ENCODE peak calls at places on chromosomes 16 and 17, in five cellular contexts. N, A, X, U and E are unnamed samples. For H3K9me3, the result is how much of the 10 kb centered on the place peaks cover.

GRCh38 chr17:75181608-75182318 is 996 bp downstream of the SUMO2 start:
- DNase-seq in A (no peak), X (peak), N (peak), U (peak), E (no peak)

GRCh38 chr16:25012525-25012991 is 2.6 kb downstream of the ARHGAP17 start:
- DNase-seq in U (no peak), X (no peak), N (no peak), A (no peak), E (no peak)

GRCh38 chr17:3944485-3945388 is 19.5 kb downstream of the ATP2A3 start:
- DNase-seq in A (peak), U (peak), X (peak), N (peak), E (peak)

GRCh38 chr16:54817432-54817831 is 113.2 kb upstream of the IRX5 start:
- DNase-seq in X (no peak), A (no peak), N (no peak), U (peak), E (no peak)

GRCh38 chr17:34859652-34860051 is 101.6 kb downstream of the CCT6B start:
- DNase-seq in X (no peak), U (no peak), N (no peak), A (no peak), E (no peak)

GRCh38 chr17:77796201-77796860 is 162.2 kb upstream of the TNRC6C start:
- DNase-seq in A (no peak), U (no peak), X (no peak), N (peak), E (no peak)

GRCh38 chr17:59627269-59627668 is 7.6 kb downstream of the CLTC start:
- DNase-seq in A (no peak), U (no peak), N (no peak), X (no peak), E (no peak)

GRCh38 chr17:66649818-66650489 is 185.0 kb upstream of the CACNG5 start:
- DNase-seq in A (no peak), X (no peak), U (no peak), N (no peak), E (no peak)

GRCh38 chr16:54118846-54119245 is 167.7 kb downstream of the IRX3 start:
- DNase-seq in U (no peak), X (no peak), A (no peak), N (no peak), E (no peak)

GRCh38 chr17:8997994-8998628 is 23.2 kb upstream of the NTN1 start:
- DNase-seq in N (peak), X (no peak), A (peak), U (peak), E (peak)

GRCh38 chr16:82761858-82762257 is 135.1 kb downstream of the CDH13 start:
- DNase-seq in U (no peak), X (no peak), A (no peak), N (no peak), E (no peak)

GRCh38 chr16:21088646-21089538 is 61.8 kb downstream of the DNAH3 start:
- DNase-seq in U (no peak), A (no peak), X (no peak), N (no peak), E (no peak)
- H3K9me3 ChIP-seq in U (under half), A (under half), X (under half), N (under half), E (under half)

GRCh38 chr16:3408561-3409197 is 7.7 kb downstream of the ZNF174 start:
- DNase-seq in A (no peak), U (no peak), X (no peak), N (no peak), E (no peak)

GRCh38 chr16:3413730-3414379 is 12.8 kb downstream of the ZNF174 start:
- DNase-seq in N (no peak), X (no peak), A (no peak), U (no peak), E (no peak)
- H3K9me3 ChIP-seq in N (half or more), X (under half), A (under half), U (half or more), E (under half)

GRCh38 chr17:52762147-52762793 is 603.8 kb upstream of the CA10 start:
- DNase-seq in X (no peak), U (no peak), A (no peak), N (no peak), E (peak)
- H3K9me3 ChIP-seq in X (under half), U (under half), A (under half), N (under half), E (under half)

GRCh38 chr17:21674242-21674731 is 18.0 kb upstream of the KCNJ18 start:
- DNase-seq in U (no peak), X (no peak), A (no peak), N (no peak), E (no peak)

GRCh38 chr17:21678451-21679081 is 13.8 kb upstream of the KCNJ18 start:
- DNase-seq in N (no peak), U (no peak), A (no peak), X (no peak), E (peak)

GRCh38 chr17:21677911-21678310 is 14.4 kb upstream of the KCNJ18 start:
- DNase-seq in U (no peak), A (no peak), N (no peak), X (no peak), E (no peak)

GRCh38 chr17:21677126-21677910 is 15.0 kb upstream of the KCNJ18 start:
- DNase-seq in A (no peak), X (no peak), U (no peak), N (no peak), E (no peak)

DNA sequence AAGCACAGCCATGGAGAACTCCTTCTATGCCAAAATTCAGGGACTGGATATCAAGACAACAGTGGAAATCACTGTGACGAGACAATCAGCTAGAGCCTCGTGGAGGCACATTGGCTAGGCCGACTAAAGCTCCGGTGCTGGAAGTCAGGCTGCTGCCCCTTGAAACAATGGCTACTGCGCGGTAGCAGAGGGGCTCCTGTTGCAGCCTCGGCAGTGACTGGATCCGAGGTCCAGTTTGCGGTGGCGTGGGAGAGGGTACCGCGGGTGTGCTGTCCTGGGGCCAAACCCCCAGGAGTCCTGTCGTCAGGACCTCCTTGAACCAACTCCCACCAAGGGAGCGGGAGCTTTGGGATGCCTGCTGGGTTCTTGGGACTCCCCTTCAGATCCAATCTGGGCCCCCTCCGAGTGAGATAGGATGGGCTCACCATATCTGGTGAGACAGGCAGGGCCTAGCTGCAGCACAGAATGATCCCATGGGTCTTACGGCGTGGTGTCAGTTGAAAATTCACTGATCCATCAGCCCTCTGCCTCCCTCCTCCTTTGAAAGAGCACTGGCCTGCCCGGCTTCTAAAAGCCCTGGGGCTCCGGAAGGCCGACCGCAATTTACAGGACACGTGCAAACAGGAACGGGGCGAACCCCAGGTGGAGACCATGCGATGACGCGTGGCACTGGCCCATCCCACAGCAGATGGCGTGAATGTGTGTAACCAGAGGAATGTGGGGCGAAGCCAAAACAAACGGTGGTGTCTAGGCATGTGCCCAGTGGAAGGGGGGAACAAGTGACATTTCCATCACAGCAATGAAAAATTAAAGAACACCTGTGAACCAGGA is 15.8 kb upstream of the KCNJ18 start:
- DNase-seq in A (no peak), U (no peak), N (no peak), X (no peak), E (peak)
- H3K9me3 ChIP-seq in A (under half), U (under half), N (under half), X (under half), E (under half)

GRCh38 chr17:7737601-7738000 is 20.1 kb downstream of the DNAH2 start:
- DNase-seq in U (no peak), N (no peak), X (no peak), A (no peak), E (no peak)
- H3K9me3 ChIP-seq in U (under half), N (under half), X (under half), A (under half), E (under half)